ENCODE peak calls at places on chromosomes 12 and 14, in four cellular contexts. One of them, this sample, is unnamed.

GRCh38 chr14:90642239-90642717 is 174.0 kb downstream of the TTC7B start:
- DNase-seq in H9: peak
- DNase-seq in neuronal stem cell: peak
- DNase-seq in IMR-90: peak
- DNase-seq in this sample: peak

GRCh38 chr12:127230843-127231260 is 1036.1 kb upstream of the TMEM132C start:
- DNase-seq in neuronal stem cell: no peak
- DNase-seq in IMR-90: peak
- DNase-seq in H9: no peak
- DNase-seq in this sample: no peak

GRCh38 chr12:123655420-123655819 is 15.5 kb upstream of the TCTN2 start:
- DNase-seq in H9: no peak
- DNase-seq in neuronal stem cell: no peak
- DNase-seq in IMR-90: no peak
- DNase-seq in this sample: no peak

GRCh38 chr14:28116716-28117115 is 649.9 kb upstream of the FOXG1 start:
- DNase-seq in neuronal stem cell: no peak
- DNase-seq in H9: no peak
- DNase-seq in IMR-90: no peak
- DNase-seq in this sample: no peak

GRCh38 chr14:90569606-90570462 is 173.0 kb downstream of the CALM1 start:
- DNase-seq in IMR-90: no peak
- DNase-seq in H9: no peak
- DNase-seq in neuronal stem cell: no peak
- DNase-seq in this sample: no peak

GRCh38 chr14:39474416-39474911 is 42.2 kb upstream of the FBXO33 start:
- DNase-seq in IMR-90: no peak
- DNase-seq in neuronal stem cell: no peak
- DNase-seq in H9: no peak
- DNase-seq in this sample: no peak

GRCh38 chr12:7497661-7498060 is 5.9 kb downstream of the CD163 start:
- DNase-seq in neuronal stem cell: no peak
- DNase-seq in IMR-90: no peak
- DNase-seq in H9: no peak
- DNase-seq in this sample: no peak

GRCh38 chr12:5548152-5548933 is 116.4 kb downstream of the NTF3 start:
- DNase-seq in IMR-90: no peak
- DNase-seq in H9: no peak
- DNase-seq in neuronal stem cell: no peak
- DNase-seq in this sample: no peak

GRCh38 chr12:131826064-131826928 is 1.9 kb upstream of the MMP17 start:
- DNase-seq in IMR-90: no peak
- DNase-seq in neuronal stem cell: no peak
- DNase-seq in H9: peak
- DNase-seq in this sample: no peak

GRCh38 chr14:77111021-77111420 is 13.0 kb downstream of the CIPC start:
- DNase-seq in H9: peak
- DNase-seq in IMR-90: no peak
- DNase-seq in neuronal stem cell: peak
- DNase-seq in this sample: peak

GRCh38 chr12:105334001-105334400 is 3.5 kb downstream of the C12orf75 start:
- DNase-seq in IMR-90: peak
- DNase-seq in neuronal stem cell: no peak
- DNase-seq in H9: no peak
- DNase-seq in this sample: peak

GRCh38 chr12:116376354-116377193 is 99.1 kb upstream of the MED13L start:
- DNase-seq in H9: no peak
- DNase-seq in IMR-90: peak
- DNase-seq in neuronal stem cell: no peak
- DNase-seq in this sample: no peak

GRCh38 chr12:116372815-116373214 is 95.3 kb upstream of the MED13L start:
- DNase-seq in IMR-90: no peak
- DNase-seq in H9: no peak
- DNase-seq in neuronal stem cell: no peak
- DNase-seq in this sample: no peak

GRCh38 chr12:116373610-116374606 is 96.4 kb upstream of the MED13L start:
- DNase-seq in H9: no peak
- DNase-seq in IMR-90: no peak
- DNase-seq in neuronal stem cell: no peak
- DNase-seq in this sample: peak

GRCh38 chr12:116377194-116377735 is 99.8 kb upstream of the MED13L start:
- DNase-seq in IMR-90: no peak
- DNase-seq in H9: no peak
- DNase-seq in neuronal stem cell: no peak
- DNase-seq in this sample: no peak

GRCh38 chr12:116375278-116375842 is 97.9 kb upstream of the MED13L start:
- DNase-seq in IMR-90: no peak
- DNase-seq in H9: no peak
- DNase-seq in neuronal stem cell: no peak
- DNase-seq in this sample: no peak
- H3K14ac ChIP-seq in IMR-90: peak
- H3K14ac ChIP-seq in H9: no peak
- H3K14ac ChIP-seq in neuronal stem cell: peak
- H3K14ac ChIP-seq in this sample: no peak

GRCh38 chr14:35386673-35387125 is 17.9 kb downstream of the NFKBIA start:
- DNase-seq in neuronal stem cell: no peak
- DNase-seq in H9: no peak
- DNase-seq in IMR-90: no peak
- DNase-seq in this sample: no peak

GRCh38 chr14:35385042-35385839 is 19.3 kb downstream of the NFKBIA start:
- DNase-seq in H9: no peak
- DNase-seq in neuronal stem cell: no peak
- DNase-seq in IMR-90: peak
- DNase-seq in this sample: no peak

GRCh38 chr14:35384386-35385041 is 20.0 kb downstream of the NFKBIA start:
- DNase-seq in IMR-90: peak
- DNase-seq in H9: no peak
- DNase-seq in neuronal stem cell: no peak
- DNase-seq in this sample: peak

GRCh38 chr14:35380794-35381193 is 23.8 kb downstream of the NFKBIA start:
- DNase-seq in H9: no peak
- DNase-seq in IMR-90: no peak
- DNase-seq in neuronal stem cell: no peak
- DNase-seq in this sample: peak

DNA sequence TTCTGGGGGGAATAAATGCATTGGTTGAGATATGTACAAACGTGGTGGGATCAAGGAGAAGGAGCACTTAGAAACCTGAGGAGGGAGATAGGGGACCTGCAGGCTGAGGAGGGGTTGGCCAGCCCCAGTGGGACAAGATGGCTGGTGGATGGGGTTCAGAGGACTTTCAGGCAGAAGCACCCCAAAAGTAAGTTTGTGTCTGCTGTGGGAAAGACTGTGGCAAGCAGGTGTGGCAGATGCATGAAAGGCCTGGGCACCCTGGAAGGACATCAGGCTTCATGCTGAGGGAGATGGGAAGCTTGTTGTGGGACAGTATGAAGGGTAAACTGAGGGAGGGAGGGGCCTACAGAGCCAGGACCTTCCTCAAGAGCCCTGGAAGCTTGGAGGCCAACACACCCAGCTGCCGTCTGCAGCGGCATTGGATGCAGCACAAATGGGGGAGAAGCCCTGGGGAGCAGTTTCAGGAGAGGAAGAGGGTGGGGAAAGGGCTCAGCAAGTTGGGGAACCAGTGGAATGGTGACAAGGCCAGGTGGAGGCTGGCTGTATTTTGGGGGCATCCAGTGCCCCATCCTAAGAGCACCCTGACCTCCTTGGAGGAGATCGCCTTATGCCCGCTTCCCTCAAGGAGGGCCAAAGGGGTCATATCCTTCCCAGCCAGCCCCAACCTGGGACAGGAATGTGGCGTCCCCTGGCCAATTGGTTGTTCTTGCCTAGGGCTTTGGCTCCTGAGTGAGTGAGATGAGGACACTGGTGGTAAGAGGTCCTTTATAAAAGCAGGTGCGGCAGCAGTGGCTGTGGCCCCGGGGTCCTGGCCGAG is 20.8 kb downstream of the NFKBIA start:
- DNase-seq in neuronal stem cell: no peak
- DNase-seq in IMR-90: no peak
- DNase-seq in H9: no peak
- DNase-seq in this sample: no peak
- H3K14ac ChIP-seq in neuronal stem cell: no peak
- H3K14ac ChIP-seq in IMR-90: peak
- H3K14ac ChIP-seq in H9: no peak
- H3K14ac ChIP-seq in this sample: peak

DNA sequence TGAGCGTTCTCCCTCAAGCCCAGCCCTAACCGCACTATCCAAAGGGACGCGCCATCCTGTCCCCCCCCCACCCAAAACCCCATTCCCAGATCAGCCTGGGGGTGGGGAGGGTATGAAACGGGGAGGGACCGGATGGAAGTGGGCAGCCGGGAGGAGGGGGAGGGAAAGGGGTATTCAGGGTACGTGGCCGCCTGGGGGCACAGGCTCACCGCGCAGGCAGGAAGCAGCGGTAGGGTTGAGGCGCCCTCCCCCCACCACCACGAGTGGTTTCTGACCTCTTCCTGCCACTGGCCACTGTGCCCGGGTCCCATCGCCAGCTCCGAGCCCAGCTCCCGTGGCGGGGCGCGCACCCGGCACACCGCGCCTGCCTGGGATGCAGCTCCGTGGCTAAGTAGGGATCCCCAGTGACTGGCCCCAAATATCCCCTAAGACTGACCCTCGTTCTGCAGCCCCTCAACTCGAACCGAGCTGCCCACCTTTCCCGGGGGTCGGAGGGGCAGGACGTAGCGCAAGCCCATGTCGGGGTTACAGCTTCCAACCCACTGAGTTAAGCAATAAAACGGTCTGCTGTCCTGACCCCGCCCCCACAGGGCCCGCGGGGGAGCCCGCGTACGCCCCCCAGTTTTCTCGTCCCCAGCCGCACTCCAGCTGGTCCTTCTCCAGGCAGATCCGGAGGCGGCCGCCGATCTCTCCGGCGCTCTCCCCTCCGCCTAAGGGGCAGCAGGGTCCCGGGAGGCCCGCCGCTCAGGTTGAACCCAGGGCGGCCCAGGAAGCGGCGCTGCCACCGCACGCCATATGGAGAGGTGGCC is 1.2 kb downstream of the ACTN1 start:
- DNase-seq in IMR-90: peak
- DNase-seq in H9: peak
- DNase-seq in neuronal stem cell: peak
- DNase-seq in this sample: peak
- H3K14ac ChIP-seq in IMR-90: peak
- H3K14ac ChIP-seq in H9: peak
- H3K14ac ChIP-seq in neuronal stem cell: peak
- H3K14ac ChIP-seq in this sample: peak

GRCh38 chr12:51862947-51863346 is 14.4 kb upstream of the FIGNL2 start:
- DNase-seq in IMR-90: no peak
- DNase-seq in H9: peak
- DNase-seq in neuronal stem cell: no peak
- DNase-seq in this sample: no peak

GRCh38 chr12:51865470-51865745 is 16.9 kb upstream of the FIGNL2 start:
- DNase-seq in IMR-90: no peak
- DNase-seq in H9: no peak
- DNase-seq in neuronal stem cell: no peak
- DNase-seq in this sample: no peak

GRCh38 chr12:51864701-51865469 is 16.4 kb upstream of the FIGNL2 start:
- DNase-seq in IMR-90: no peak
- DNase-seq in H9: peak
- DNase-seq in neuronal stem cell: no peak
- DNase-seq in this sample: no peak

GRCh38 chr12:51863921-51864700 is 15.6 kb upstream of the FIGNL2 start:
- DNase-seq in IMR-90: no peak
- DNase-seq in H9: peak
- DNase-seq in neuronal stem cell: peak
- DNase-seq in this sample: no peak

GRCh38 chr12:51863363-51863920 is 14.9 kb upstream of the FIGNL2 start:
- DNase-seq in IMR-90: no peak
- DNase-seq in neuronal stem cell: peak
- DNase-seq in H9: peak
- DNase-seq in this sample: no peak
- H3K14ac ChIP-seq in IMR-90: no peak
- H3K14ac ChIP-seq in neuronal stem cell: no peak
- H3K14ac ChIP-seq in H9: peak
- H3K14ac ChIP-seq in this sample: peak

GRCh38 chr14:41830679-41831078 is 224.0 kb downstream of the LRFN5 start:
- DNase-seq in neuronal stem cell: no peak
- DNase-seq in H9: no peak
- DNase-seq in IMR-90: peak
- DNase-seq in this sample: no peak
- H3K14ac ChIP-seq in neuronal stem cell: no peak
- H3K14ac ChIP-seq in H9: no peak
- H3K14ac ChIP-seq in IMR-90: no peak
- H3K14ac ChIP-seq in this sample: no peak

GRCh38 chr14:68609012-68609411 is 183.9 kb downstream of the ZFP36L1 start:
- DNase-seq in IMR-90: no peak
- DNase-seq in H9: no peak
- DNase-seq in neuronal stem cell: no peak
- DNase-seq in this sample: no peak
- H3K14ac ChIP-seq in IMR-90: no peak
- H3K14ac ChIP-seq in H9: no peak
- H3K14ac ChIP-seq in neuronal stem cell: no peak
- H3K14ac ChIP-seq in this sample: peak

GRCh38 chr12:113470871-113471618 is 626 bp downstream of the LHX5 start:
- DNase-seq in H9: peak
- DNase-seq in neuronal stem cell: peak
- DNase-seq in IMR-90: no peak
- DNase-seq in this sample: no peak
- H3K14ac ChIP-seq in H9: peak
- H3K14ac ChIP-seq in neuronal stem cell: peak
- H3K14ac ChIP-seq in IMR-90: no peak
- H3K14ac ChIP-seq in this sample: no peak

DNA sequence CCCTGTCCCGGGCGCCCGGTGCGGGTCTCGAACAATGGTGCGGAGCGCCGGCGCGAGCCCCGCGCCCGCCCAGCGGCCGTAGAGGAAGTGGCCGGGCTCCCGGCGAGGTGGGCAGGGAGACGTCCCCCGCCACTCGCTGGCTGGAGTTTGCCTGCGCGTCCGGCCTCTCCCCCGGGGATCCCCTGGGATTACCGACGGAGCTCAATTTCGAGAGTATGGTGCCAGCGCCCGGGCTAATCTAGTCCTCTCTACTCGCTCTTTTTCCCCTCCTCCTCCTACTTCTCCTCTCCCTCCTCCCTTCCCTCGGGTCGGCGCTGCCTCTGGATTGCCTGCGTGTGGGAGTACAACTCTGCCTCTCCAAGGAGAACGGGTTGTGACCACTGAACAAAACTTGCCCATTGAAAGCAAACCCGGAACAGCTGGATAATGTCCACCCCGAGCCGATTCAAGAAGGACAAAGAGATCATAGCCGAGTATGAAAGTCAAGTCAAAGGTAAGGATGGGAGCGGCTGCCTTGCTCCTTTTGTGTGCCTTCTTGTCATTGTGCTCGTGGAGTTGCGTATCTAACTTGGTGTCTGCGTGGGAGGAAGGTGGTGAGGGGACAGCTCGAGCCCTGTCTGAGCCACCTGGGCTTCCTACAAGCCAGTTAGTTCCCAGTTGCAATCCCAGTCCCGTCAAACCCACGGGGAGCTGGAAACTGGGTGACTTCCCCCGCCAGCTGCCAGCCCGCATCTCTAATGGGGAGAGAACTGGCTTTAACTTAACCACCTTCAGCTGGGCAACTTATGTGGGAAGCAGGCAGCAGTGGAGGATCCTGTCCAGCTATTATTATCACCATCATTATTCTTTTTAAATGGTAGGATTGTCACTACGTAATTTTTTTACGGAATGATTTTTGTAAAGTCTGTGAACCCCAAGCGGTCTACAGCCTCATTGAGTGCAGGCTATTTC is at the start of gene SRGAP1:
- DNase-seq in IMR-90: peak
- DNase-seq in H9: peak
- DNase-seq in neuronal stem cell: peak
- DNase-seq in this sample: peak
- H3K14ac ChIP-seq in IMR-90: peak
- H3K14ac ChIP-seq in H9: peak
- H3K14ac ChIP-seq in neuronal stem cell: peak
- H3K14ac ChIP-seq in this sample: peak

This sample was measured in trophoblast cell.